ENCODE peak calls at places on chromosomes 1 and 21, in nine cellular contexts. Q is coronary artery, H is NCI-H1092, D is T-helper 17 cell, P is GM23248, A is NCI-H1105 treated with DMSO at 0.1 percent for 48 hours, S is C1 segment of cervical spinal cord, J is left colon, N is erythroblast. T is an unnamed sample.

GRCh38 chr1:202952818-202953217 is 5.3 kb downstream of the ADIPOR1 start:
- DNase-seq in Q (no peak), H (no peak), D (no peak), P (peak; percentile 84), A (no peak), S (peak; percentile 7), J (no peak), N (peak; percentile 54), T (no peak)

GRCh38 chr1:9760824-9761223 is 62.9 kb downstream of the CLSTN1 start:
- DNase-seq in Q (no peak), H (no peak), D (no peak), P (no peak), A (no peak), S (no peak), J (no peak), N (no peak), T (no peak)

GRCh38 chr21:26351661-26352060 is 181.1 kb upstream of the APP start:
- DNase-seq in Q (no peak), H (no peak), D (no peak), P (peak; percentile 24), A (no peak), S (no peak), J (no peak), N (no peak), T (no peak)

GRCh38 chr1:8524637-8525157 is 206.8 kb downstream of the SLC45A1 start:
- DNase-seq in Q (no peak), H (no peak), D (no peak), P (peak; percentile 25), A (no peak), S (no peak), J (no peak), N (no peak), T (no peak)

GRCh38 chr1:242754061-242754648 is 229.7 kb upstream of the PLD5 start:
- DNase-seq in Q (no peak), H (no peak), D (no peak), P (no peak), A (no peak), S (no peak), J (no peak), N (no peak), T (no peak)

GRCh38 chr21:19607983-19608668 is 1204.5 kb upstream of the TMPRSS15 start:
- DNase-seq in Q (no peak), H (peak; percentile 5), D (no peak), P (no peak), A (peak; percentile 57), S (no peak), J (no peak), N (peak; percentile 74), T (no peak)

GRCh38 chr1:33181038-33181861 is 593 bp downstream of the TRIM62 start:
- DNase-seq in Q (no peak), H (peak; percentile 46), D (peak; percentile 25), P (peak; percentile 74), A (peak; percentile 61), S (no peak), J (peak; percentile 72), N (peak; percentile 57), T (no peak)

GRCh38 chr21:42393443-42393950 is 2.4 kb downstream of the TMPRSS3 start:
- DNase-seq in Q (no peak), H (no peak), D (no peak), P (no peak), A (no peak), S (no peak), J (no peak), N (no peak), T (no peak)

GRCh38 chr1:119288751-119289150 is 79.8 kb upstream of the HAO2 start:
- DNase-seq in Q (no peak), H (no peak), D (no peak), P (peak; percentile 39), A (no peak), S (no peak), J (no peak), N (no peak), T (no peak)

GRCh38 chr1:235503333-235504121 is 725 bp downstream of the B3GALNT2 start:
- DNase-seq in Q (no peak), H (peak; percentile 35), D (no peak), P (peak; percentile 84), A (peak; percentile 34), S (peak; percentile 39), J (peak; percentile 75), N (peak; percentile 80), T (no peak)

GRCh38 chr1:111227875-111228747 is 598 bp downstream of the CHI3L2 start:
- DNase-seq in Q (no peak), H (no peak), D (no peak), P (peak; percentile 93), A (no peak), S (peak; percentile 29), J (no peak), N (no peak), T (no peak)

GRCh38 chr1:173113015-173113741 is 62.4 kb upstream of the TNFSF18 start:
- DNase-seq in Q (no peak), H (no peak), D (no peak), P (peak; percentile 81), A (no peak), S (no peak), J (no peak), N (no peak), T (no peak)

GRCh38 chr1:28509705-28510349 is 4.0 kb downstream of the RCC1 start:
- DNase-seq in Q (no peak), H (no peak), D (no peak), P (peak; percentile 38), A (no peak), S (no peak), J (no peak), N (peak; percentile 42), T (peak; percentile 8)

GRCh38 chr1:225768662-225769426 is 8.8 kb upstream of the SRP9 start:
- DNase-seq in Q (peak; percentile 24), H (no peak), D (no peak), P (no peak), A (no peak), S (no peak), J (no peak), N (no peak), T (no peak)

GRCh38 chr1:68116643-68117235 is 66.3 kb upstream of the DIRAS3 start:
- DNase-seq in Q (no peak), H (peak; percentile 35), D (peak; percentile 16), P (peak; percentile 59), A (peak; percentile 66), S (no peak), J (peak; percentile 40), N (peak; percentile 72), T (peak; percentile 4)

GRCh38 chr1:165630629-165631402 is at the start of gene MGST3:
- DNase-seq in Q (peak; percentile 96), H (peak; percentile 94), D (peak; percentile 87), P (peak; percentile 99), A (peak; percentile 98), S (peak; percentile 86), J (peak; percentile 96), N (peak; percentile 98), T (peak; percentile 80)

GRCh38 chr1:226939439-226940028 is 560 bp upstream of the COQ8A start:
- DNase-seq in Q (peak; percentile 86), H (peak; percentile 83), D (peak; percentile 51), P (no peak), A (peak; percentile 77), S (no peak), J (peak; percentile 73), N (peak; percentile 90), T (peak; percentile 67)

GRCh38 chr1:183467687-183468086 is 4.6 kb upstream of the SMG7 start:
- DNase-seq in Q (no peak), H (no peak), D (no peak), P (peak; percentile 24), A (no peak), S (no peak), J (no peak), N (no peak), T (no peak)

GRCh38 chr21:36478941-36479340 is 981 bp downstream of the CLDN14 start:
- DNase-seq in Q (no peak), H (no peak), D (no peak), P (peak; percentile 55), A (no peak), S (no peak), J (no peak), N (no peak), T (no peak)

GRCh38 chr21:34962136-34962535 is 87.0 kb downstream of the RUNX1 start:
- DNase-seq in Q (no peak), H (no peak), D (no peak), P (no peak), A (no peak), S (no peak), J (no peak), N (no peak), T (no peak)

GRCh38 chr1:31420716-31421115 is 7.7 kb downstream of the SERINC2 start:
- DNase-seq in Q (no peak), H (no peak), D (no peak), P (no peak), A (no peak), S (no peak), J (no peak), N (no peak), T (no peak)

GRCh38 chr1:70499695-70500094 is 88.6 kb downstream of the CTH start:
- DNase-seq in Q (no peak), H (no peak), D (no peak), P (peak; percentile 69), A (no peak), S (no peak), J (no peak), N (peak; percentile 1), T (no peak)

GRCh38 chr1:186511761-186512637 is 51.1 kb upstream of the PDC start:
- DNase-seq in Q (no peak), H (no peak), D (no peak), P (no peak), A (no peak), S (no peak), J (peak; percentile 12), N (no peak), T (no peak)

GRCh38 chr1:205324781-205325180 is 3.2 kb upstream of the NUAK2 start:
- DNase-seq in Q (no peak), H (no peak), D (no peak), P (peak; percentile 4), A (no peak), S (no peak), J (no peak), N (no peak), T (no peak)

GRCh38 chr1:236060286-236060685 is 4.6 kb downstream of the NID1 start:
- DNase-seq in Q (no peak), H (no peak), D (no peak), P (no peak), A (no peak), S (no peak), J (no peak), N (no peak), T (no peak)